ENCODE peak calls at places on chromosome 5, in four cellular contexts. J, B, Q and K are unnamed samples.

GRCh38 chr5:161233553-161233952 is 313.0 kb downstream of the GABRB2 start:
- DNase-seq in J (no peak), B (no peak), Q (no peak), K (no peak)

GRCh38 chr5:91401175-91401574 is 18.1 kb upstream of the ARRDC3 start:
- DNase-seq in J (no peak), B (no peak), Q (no peak), K (no peak)

GRCh38 chr5:63255609-63256008 is 677.0 kb downstream of the LRRC70 start:
- DNase-seq in J (no peak), B (no peak), Q (no peak), K (no peak)

GRCh38 chr5:142366007-142366406 is 41.2 kb upstream of the SPRY4 start:
- DNase-seq in J (no peak), B (no peak), Q (no peak), K (no peak)

GRCh38 chr5:179261301-179262125 is 83.7 kb downstream of the ADAMTS2 start:
- DNase-seq in J (no peak), B (peak), Q (no peak), K (peak)

GRCh38 chr5:158153508-158153907 is 294.6 kb upstream of the CLINT1 start:
- DNase-seq in J (no peak), B (no peak), Q (no peak), K (no peak)

GRCh38 chr5:96958977-96959376 is 23.1 kb downstream of the LNPEP start:
- DNase-seq in J (no peak), B (no peak), Q (no peak), K (no peak)

GRCh38 chr5:135015942-135016341 is 18.1 kb downstream of the PITX1 start:
- DNase-seq in J (no peak), B (no peak), Q (no peak), K (no peak)

GRCh38 chr5:172918421-172919371 is 40.5 kb upstream of the RPL26L1 start:
- DNase-seq in J (no peak), B (no peak), Q (no peak), K (no peak)

GRCh38 chr5:162248107-162248713 is 180.6 kb downstream of the GABRG2 start:
- DNase-seq in J (no peak), B (peak), Q (no peak), K (peak)

GRCh38 chr5:73615085-73615484 is 10.9 kb upstream of the ARHGEF28 start:
- DNase-seq in J (no peak), B (no peak), Q (no peak), K (no peak)

GRCh38 chr5:593511-593910 is 18.6 kb upstream of the CEP72 start:
- DNase-seq in J (no peak), B (no peak), Q (no peak), K (no peak)

GRCh38 chr5:143372187-143372829 is 31.2 kb downstream of the NR3C1 start:
- DNase-seq in J (no peak), B (no peak), Q (no peak), K (peak)

GRCh38 chr5:54761213-54761701 is 224.1 kb downstream of the ESM1 start:
- DNase-seq in J (peak), B (no peak), Q (no peak), K (no peak)

GRCh38 chr5:157750320-157750719 is 6.8 kb downstream of the LSM11 start:
- DNase-seq in J (no peak), B (no peak), Q (no peak), K (no peak)

GRCh38 chr5:149639718-149640117 is 58.4 kb downstream of the ARHGEF37 start:
- DNase-seq in J (no peak), B (no peak), Q (no peak), K (no peak)

GRCh38 chr5:174221454-174221853 is 175.9 kb downstream of the NSG2 start:
- DNase-seq in J (no peak), B (no peak), Q (no peak), K (no peak)

GRCh38 chr5:157236423-157236822 is 29.5 kb upstream of the CYFIP2 start:
- DNase-seq in J (no peak), B (no peak), Q (no peak), K (no peak)